ENCODE peak calls at places on chromosomes 5 and 9, in nine cellular contexts. L, E, T, X, P, F, U, Y and S are unnamed samples.

GRCh38 chr5:75242067-75242466 is 5.4 kb upstream of the ANKRD31 start:
- DNase-seq in L (no peak), E (no peak), T (no peak), X (no peak), P (no peak), F (no peak), U (no peak), Y (no peak), S (no peak)

GRCh38 chr5:142551242-142552067 is 134.4 kb downstream of the FGF1 start:
- DNase-seq in L (peak), E (no peak), T (peak), X (no peak), P (peak), F (peak), U (no peak), Y (no peak), S (no peak)

GRCh38 chr5:95620870-95621838 is 1.3 kb downstream of the GPR150 start:
- DNase-seq in L (peak), E (no peak), T (peak), X (peak), P (peak), F (peak), U (peak), Y (no peak), S (no peak)

GRCh38 chr9:34589656-34590375 is at the start of gene CNTFR:
- DNase-seq in L (peak), E (no peak), T (peak), X (no peak), P (peak), F (no peak), U (no peak), Y (peak), S (no peak)

GRCh38 chr5:172351240-172351778 is 67.7 kb upstream of the UBTD2 start:
- DNase-seq in L (no peak), E (no peak), T (no peak), X (no peak), P (no peak), F (no peak), U (no peak), Y (no peak), S (no peak)

GRCh38 chr9:121906074-121906520 is 187.0 kb downstream of the TTLL11 start:
- DNase-seq in L (peak), E (no peak), T (no peak), X (no peak), P (peak), F (peak), U (no peak), Y (no peak), S (no peak)

GRCh38 chr5:142720561-142721275 is 34.8 kb upstream of the FGF1 start:
- DNase-seq in L (no peak), E (no peak), T (no peak), X (no peak), P (peak), F (no peak), U (no peak), Y (no peak), S (no peak)

GRCh38 chr9:126219717-126220116 is 106.9 kb upstream of the MVB12B start:
- DNase-seq in L (no peak), E (no peak), T (peak), X (no peak), P (no peak), F (no peak), U (no peak), Y (no peak), S (no peak)

GRCh38 chr5:10291736-10292135 is 16.0 kb downstream of the CMBL start:
- DNase-seq in L (no peak), E (no peak), T (no peak), X (no peak), P (no peak), F (no peak), U (no peak), Y (no peak), S (no peak)

GRCh38 chr5:65248896-65249295 is 232.8 kb downstream of the ADAMTS6 start:
- DNase-seq in L (no peak), E (no peak), T (no peak), X (no peak), P (peak), F (no peak), U (no peak), Y (no peak), S (no peak)

GRCh38 chr5:5560016-5560415 is 137.5 kb downstream of the ICE1 start:
- DNase-seq in L (no peak), E (no peak), T (no peak), X (no peak), P (peak), F (no peak), U (no peak), Y (no peak), S (no peak)